ENCODE peak calls at places on chromosomes 12 and 14, in six cellular contexts. W, A, J, V, D and P are unnamed samples. For H3K79me2, the result is how much of the 10 kb centered on the place peaks cover.

GRCh38 chr12:5581616-5582367 is 149.9 kb downstream of the NTF3 start:
- DNase-seq in W (no peak), A (no peak), J (no peak), V (no peak), D (no peak), P (no peak)

GRCh38 chr12:2360630-2361170 is 307.9 kb downstream of the CACNA1C start:
- DNase-seq in W (no peak), A (no peak), J (no peak), V (no peak), D (no peak), P (no peak)

GRCh38 chr12:109685574-109686447 is 27.8 kb upstream of the FAM222A start:
- DNase-seq in W (no peak), A (no peak), J (no peak), V (no peak), D (no peak), P (no peak)

GRCh38 chr14:81517798-81518398 is 15.8 kb downstream of the SEL1L start:
- DNase-seq in W (no peak), A (no peak), J (no peak), V (no peak), D (peak), P (no peak)

GRCh38 chr12:2344892-2345291 is 292.1 kb downstream of the CACNA1C start:
- DNase-seq in W (no peak), A (no peak), J (no peak), V (no peak), D (no peak), P (no peak)

GRCh38 chr14:33307691-33308369 is 369.2 kb downstream of the NPAS3 start:
- DNase-seq in W (peak), A (no peak), J (peak), V (no peak), D (peak), P (no peak)

GRCh38 chr12:96354326-96354725 is 45.9 kb downstream of the CDK17 start:
- DNase-seq in W (no peak), A (no peak), J (no peak), V (peak), D (peak), P (no peak)

GRCh38 chr12:131407221-131408035 is 303.5 kb upstream of the SFSWAP start:
- DNase-seq in W (no peak), A (no peak), J (no peak), V (no peak), D (no peak), P (no peak)

GRCh38 chr12:1122803-1123202 is 131.8 kb downstream of the ERC1 start:
- DNase-seq in W (no peak), A (no peak), J (peak), V (peak), D (no peak), P (no peak)

GRCh38 chr12:128976120-128976519 is 122.8 kb downstream of the GLT1D1 start:
- DNase-seq in W (peak), A (no peak), J (peak), V (peak), D (no peak), P (peak)

GRCh38 chr14:92945959-92946846 is 23.3 kb downstream of the CHGA start:
- DNase-seq in W (no peak), A (no peak), J (no peak), V (no peak), D (peak), P (no peak)

GRCh38 chr14:63210812-63211211 is 6.6 kb downstream of the RHOJ start:
- DNase-seq in W (no peak), A (no peak), J (no peak), V (no peak), D (no peak), P (no peak)

GRCh38 chr14:105902131-105902898 is 375.9 kb downstream of the TMEM121 start:
- DNase-seq in W (no peak), A (no peak), J (no peak), V (no peak), D (no peak), P (no peak)

GRCh38 chr12:51921017-51921725 is 13.9 kb downstream of the ACVRL1 start:
- DNase-seq in W (peak), A (no peak), J (peak), V (no peak), D (no peak), P (no peak)

GRCh38 chr12:55280991-55281390 is 15.4 kb downstream of the OR6C6 start:
- DNase-seq in W (no peak), A (no peak), J (no peak), V (no peak), D (no peak), P (no peak)

GRCh38 chr12:86228656-86229055 is 27.5 kb downstream of the MGAT4C start:
- DNase-seq in W (no peak), A (no peak), J (no peak), V (no peak), D (no peak), P (no peak)

GRCh38 chr14:106395460-106396050 is 869.2 kb downstream of the TMEM121 start:
- DNase-seq in W (no peak), A (no peak), J (no peak), V (no peak), D (no peak), P (no peak)

GRCh38 chr14:56512521-56512920 is 67.1 kb upstream of the TMEM260 start:
- DNase-seq in W (no peak), A (no peak), J (no peak), V (no peak), D (no peak), P (no peak)

GRCh38 chr14:104522926-104523545 is 56.5 kb upstream of the C14orf180 start:
- DNase-seq in W (no peak), A (no peak), J (no peak), V (no peak), D (no peak), P (no peak)

GRCh38 chr12:114274131-114274530 is 131.8 kb downstream of the TBX5 start:
- DNase-seq in W (no peak), A (no peak), J (no peak), V (no peak), D (no peak), P (no peak)

GRCh38 chr14:28780843-28781503 is 14.4 kb downstream of the FOXG1 start:
- DNase-seq in W (peak), A (no peak), J (peak), V (peak), D (no peak), P (no peak)

DNA sequence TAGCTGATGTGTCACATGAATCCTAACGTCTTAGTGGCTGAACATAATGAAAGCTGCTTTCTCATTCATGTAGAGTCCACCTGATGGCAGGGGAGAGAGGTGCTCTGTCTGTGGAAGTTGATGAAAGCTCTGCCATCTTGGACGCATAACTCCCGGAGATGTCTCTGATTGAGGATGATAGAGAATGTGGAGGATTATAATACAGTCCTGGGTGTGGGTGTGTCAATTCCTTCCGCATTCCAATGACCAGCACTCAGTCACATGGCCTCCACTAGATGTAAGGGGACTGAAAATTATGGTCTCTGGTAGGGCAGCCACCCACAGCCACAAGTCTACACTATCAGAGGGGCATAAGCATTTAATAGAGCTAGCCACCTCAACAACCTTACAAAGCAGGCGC is 234.4 kb upstream of the CRY1 start:
- DNase-seq in W (no peak), A (no peak), J (no peak), V (peak), D (no peak), P (no peak)
- H3K79me2 ChIP-seq in W (under half), A (under half), J (under half), V (under half), D (under half), P (under half)

DNA sequence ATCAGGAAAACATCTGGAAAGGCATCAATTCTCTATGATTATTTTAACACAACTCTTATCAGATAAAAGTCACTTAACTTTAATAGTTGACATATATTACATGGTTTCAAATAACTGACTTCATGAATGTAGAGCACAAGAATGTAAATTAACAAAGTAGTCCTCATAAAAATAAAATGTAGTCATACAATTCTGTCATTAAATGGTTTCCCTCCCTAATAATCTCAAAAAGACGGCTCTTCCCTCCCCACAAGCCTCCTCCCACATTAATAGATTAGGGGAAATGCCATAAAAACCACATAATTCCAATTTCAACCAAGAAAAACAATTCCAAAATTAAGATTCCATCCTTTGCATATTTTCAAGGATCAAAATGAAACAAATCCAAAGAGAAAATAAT is 36.7 kb downstream of the SPTLC2 start:
- DNase-seq in W (no peak), A (no peak), J (no peak), V (no peak), D (no peak), P (no peak)
- H3K79me2 ChIP-seq in W (half or more), A (under half), J (under half), V (under half), D (under half), P (half or more)

DNA sequence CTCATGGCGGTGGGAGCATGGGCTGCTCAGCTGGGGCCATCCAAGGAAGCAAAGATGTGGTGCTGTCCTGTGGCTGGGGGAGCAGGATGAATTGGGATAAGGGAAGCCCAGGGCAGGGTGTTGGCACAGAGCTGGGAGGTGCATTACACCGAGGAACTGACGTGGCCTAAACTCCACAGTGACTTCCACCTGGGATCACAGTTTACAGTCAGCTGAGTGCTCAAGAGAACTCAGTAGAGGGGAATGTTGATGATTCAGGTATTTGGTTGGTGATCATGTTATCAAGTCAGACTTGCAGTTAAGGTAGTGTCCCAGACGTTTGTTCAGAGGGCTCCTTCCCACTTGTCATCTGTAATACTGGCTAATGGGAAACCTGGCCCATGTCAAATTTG is 73.7 kb downstream of the PPP2R5C start:
- DNase-seq in W (no peak), A (no peak), J (no peak), V (no peak), D (no peak), P (no peak)
- H3K79me2 ChIP-seq in W (half or more), A (half or more), J (half or more), V (under half), D (half or more), P (half or more)

GRCh38 chr14:65429757-65430156 is 17.2 kb downstream of the FUT8 start:
- DNase-seq in W (no peak), A (no peak), J (no peak), V (no peak), D (no peak), P (no peak)
- H3K79me2 ChIP-seq in W (under half), A (half or more), J (half or more), V (under half), D (under half), P (half or more)

DNA sequence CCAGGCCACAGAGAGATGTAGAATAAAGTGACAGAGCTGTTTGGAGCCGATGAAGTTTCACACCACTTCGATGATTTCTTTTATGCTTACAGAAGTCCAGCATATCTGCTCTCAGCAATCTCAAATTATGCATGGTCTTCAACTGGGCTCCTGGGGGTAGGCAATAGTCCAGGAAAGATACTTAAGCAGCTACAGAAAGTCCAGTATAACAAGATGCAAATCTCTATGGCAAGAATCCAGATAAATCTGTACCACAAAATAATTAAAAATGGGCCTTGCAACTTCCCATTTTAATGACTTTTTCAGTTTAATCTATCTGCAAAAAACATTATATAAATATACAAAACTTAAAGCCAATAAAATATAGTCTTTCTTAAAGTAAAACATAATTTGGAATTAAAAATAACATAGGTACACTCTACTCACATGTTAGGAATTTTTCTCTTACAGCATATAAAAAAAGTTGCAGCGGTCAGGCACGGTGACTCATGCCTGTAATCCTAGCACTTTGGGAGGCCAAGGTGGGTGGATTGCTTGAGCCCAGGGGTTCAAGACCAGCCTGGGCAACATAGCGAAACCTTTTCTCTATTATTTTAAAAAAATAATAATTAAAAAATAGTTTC is 20.5 kb upstream of the RAD51AP1 start:
- DNase-seq in W (no peak), A (no peak), J (no peak), V (no peak), D (peak), P (no peak)
- H3K79me2 ChIP-seq in W (under half), A (under half), J (under half), V (under half), D (under half), P (under half)

GRCh38 chr14:101503431-101504095 is 57.7 kb upstream of the DIO3 start:
- DNase-seq in W (no peak), A (no peak), J (no peak), V (no peak), D (no peak), P (no peak)

GRCh38 chr14:101501341-101501740 is 60.0 kb upstream of the DIO3 start:
- DNase-seq in W (no peak), A (no peak), J (no peak), V (no peak), D (no peak), P (no peak)

GRCh38 chr14:101504096-101504948 is 57.0 kb upstream of the DIO3 start:
- DNase-seq in W (no peak), A (no peak), J (no peak), V (no peak), D (no peak), P (no peak)

GRCh38 chr14:101501858-101502615 is 59.3 kb upstream of the DIO3 start:
- DNase-seq in W (no peak), A (no peak), J (no peak), V (no peak), D (no peak), P (no peak)

GRCh38 chr14:101502761-101503392 is 58.4 kb upstream of the DIO3 start:
- DNase-seq in W (no peak), A (no peak), J (no peak), V (no peak), D (no peak), P (no peak)
- H3K79me2 ChIP-seq in W (under half), A (under half), J (under half), V (under half), D (under half), P (under half)

GRCh38 chr12:124862768-124863408 is 776 bp downstream of the SCARB1 start:
- DNase-seq in W (peak), A (no peak), J (peak), V (peak), D (peak), P (peak)
- H3K79me2 ChIP-seq in W (under half), A (half or more), J (under half), V (under half), D (under half), P (under half)

GRCh38 chr14:102150083-102150482 is 10.4 kb downstream of the WDR20 start:
- DNase-seq in W (no peak), A (no peak), J (no peak), V (no peak), D (no peak), P (no peak)
- H3K79me2 ChIP-seq in W (half or more), A (under half), J (half or more), V (under half), D (under half), P (half or more)

GRCh38 chr14:52917732-52918131 is 33.1 kb downstream of the FERMT2 start:
- DNase-seq in W (no peak), A (no peak), J (no peak), V (no peak), D (peak), P (no peak)

GRCh38 chr14:52911904-52912303 is 38.9 kb downstream of the FERMT2 start:
- DNase-seq in W (no peak), A (no peak), J (no peak), V (no peak), D (no peak), P (no peak)

GRCh38 chr14:52913271-52913670 is 37.6 kb downstream of the FERMT2 start:
- DNase-seq in W (no peak), A (no peak), J (no peak), V (no peak), D (no peak), P (no peak)

GRCh38 chr14:52910597-52910996 is 40.3 kb downstream of the FERMT2 start:
- DNase-seq in W (no peak), A (no peak), J (no peak), V (no peak), D (no peak), P (no peak)

DNA sequence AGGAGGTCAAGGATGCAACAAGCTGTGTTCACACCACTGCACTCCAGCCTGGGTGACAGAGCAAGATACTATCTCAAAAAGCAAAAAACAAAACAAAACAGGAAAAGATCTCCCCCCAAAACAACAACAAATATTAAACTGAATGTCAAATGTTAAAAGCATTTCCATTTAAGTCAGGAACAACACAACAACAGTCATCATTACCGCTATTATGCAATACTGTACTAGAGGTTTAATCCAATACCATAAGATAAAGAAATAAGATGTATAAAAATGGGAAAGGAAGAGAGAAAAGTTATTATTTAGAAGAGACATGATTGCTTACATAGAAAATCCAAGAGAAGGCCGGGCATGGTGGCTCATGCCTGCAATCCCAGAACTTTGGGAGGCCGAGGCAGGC is 36.6 kb downstream of the FERMT2 start:
- DNase-seq in W (no peak), A (no peak), J (no peak), V (no peak), D (no peak), P (no peak)
- H3K79me2 ChIP-seq in W (half or more), A (under half), J (half or more), V (under half), D (half or more), P (half or more)